ENCODE peak calls at places on chromosomes 16 and 17, in nine cellular contexts. F, L, Z, G, Q, M, J, U and W are unnamed samples.

GRCh38 chr17:1830288-1830687 is 483 bp downstream of the RPA1 start:
- DNase-seq in F (peak; percentile 14), Q (peak; percentile 45), M (no peak), J (no peak), G (peak; percentile 69), Z (peak; percentile 10), U (no peak), L (no peak), W (peak; percentile 17)

GRCh38 chr17:66002807-66003206 is 189.1 kb downstream of the CEP112 start:
- DNase-seq in F (no peak), M (no peak), U (no peak), G (no peak), Z (no peak), Q (no peak), L (no peak), J (no peak), W (no peak)

GRCh38 chr16:86626966-86627365 is 48.6 kb downstream of the FOXL1 start:
- DNase-seq in Z (no peak), J (no peak), G (no peak), L (no peak), F (no peak), Q (no peak), M (no peak), U (no peak), W (no peak)

GRCh38 chr17:39164675-39165143 is 1.3 kb downstream of the ARL5C start:
- DNase-seq in L (peak; percentile 56), M (peak; percentile 60), J (peak; percentile 96), G (peak; percentile 89), Z (peak; percentile 77), F (peak; percentile 65), U (no peak), Q (peak; percentile 99), W (peak; percentile 64)

GRCh38 chr16:71912483-71912882 is 17.2 kb downstream of the IST1 start:
- DNase-seq in F (no peak), Q (no peak), J (no peak), L (no peak), Z (no peak), M (no peak), G (no peak), U (no peak), W (no peak)

GRCh38 chr17:63440127-63440769 is 5.9 kb downstream of the CYB561 start:
- DNase-seq in M (no peak), F (no peak), U (no peak), L (no peak), Z (peak; percentile 42), J (peak; percentile 44), G (peak; percentile 70), Q (no peak), W (no peak)

GRCh38 chr17:73371285-73371684 is 59.5 kb upstream of the CDC42EP4 start:
- DNase-seq in G (no peak), U (no peak), L (no peak), M (no peak), F (no peak), Z (no peak), J (no peak), Q (no peak), W (no peak)

GRCh38 chr17:39928868-39929651 is 1.5 kb downstream of the LRRC3C start:
- DNase-seq in Z (no peak), F (no peak), J (no peak), L (no peak), M (no peak), G (no peak), Q (no peak), U (no peak), W (no peak)

GRCh38 chr16:29014561-29015029 is 29.7 kb downstream of the LAT start:
- DNase-seq in Q (no peak), Z (no peak), G (no peak), M (no peak), U (no peak), J (no peak), F (no peak), L (no peak), W (no peak)

GRCh38 chr16:61820398-61820797 is 215.8 kb downstream of the CDH8 start:
- DNase-seq in J (no peak), M (no peak), Q (no peak), L (no peak), F (no peak), U (no peak), G (no peak), Z (no peak), W (no peak)

GRCh38 chr17:20896153-20896649 is 146.6 kb downstream of the USP22 start:
- DNase-seq in Q (peak; percentile 33), J (peak; percentile 53), M (no peak), L (no peak), F (no peak), Z (peak; percentile 6), G (peak; percentile 66), U (no peak), W (peak; percentile 17)

GRCh38 chr16:71367243-71367976 is 8.9 kb downstream of the CALB2 start:
- DNase-seq in J (no peak), U (peak; percentile 70), L (no peak), Z (no peak), Q (peak; percentile 91), M (peak; percentile 7), G (peak; percentile 71), F (no peak), W (no peak)

GRCh38 chr17:44069974-44070454 is 521 bp upstream of the G6PC3 start:
- DNase-seq in F (no peak), U (no peak), Z (no peak), L (no peak), J (no peak), M (no peak), G (no peak), Q (peak; percentile 70), W (no peak)

GRCh38 chr16:10741844-10742243 is 1.8 kb upstream of the NUBP1 start:
- DNase-seq in M (no peak), G (peak; percentile 33), Z (no peak), L (no peak), F (no peak), Q (no peak), J (no peak), U (peak; percentile 51), W (no peak)

GRCh38 chr17:77253611-77254051 is 112.9 kb downstream of the SEC14L1 start:
- DNase-seq in G (no peak), L (no peak), F (no peak), Q (peak; percentile 44), U (no peak), J (no peak), Z (no peak), M (no peak), W (no peak)

GRCh38 chr16:57759131-57759530 is 23.6 kb downstream of the KATNB1 start:
- DNase-seq in L (no peak), F (no peak), Q (no peak), J (peak; percentile 46), U (no peak), M (no peak), G (no peak), Z (no peak), W (no peak)

GRCh38 chr17:78355701-78356100 is 4.2 kb downstream of the SOCS3 start:
- DNase-seq in Q (peak; percentile 42), U (no peak), J (no peak), Z (no peak), M (no peak), L (no peak), F (no peak), G (no peak), W (no peak)

GRCh38 chr16:22388101-22388644 is 13.8 kb upstream of the CDR2 start:
- DNase-seq in Q (no peak), J (no peak), F (no peak), L (no peak), U (no peak), Z (no peak), G (no peak), M (no peak), W (no peak)

GRCh38 chr16:2054543-2055245 is 6.9 kb downstream of the TSC2 start:
- DNase-seq in U (no peak), F (no peak), L (no peak), M (no peak), J (no peak), G (no peak), Q (no peak), Z (no peak), W (no peak)

GRCh38 chr16:87570938-87571867 is 31.1 kb upstream of the JPH3 start:
- DNase-seq in Q (peak; percentile 85), F (no peak), M (no peak), J (peak; percentile 80), L (no peak), U (peak; percentile 79), Z (no peak), G (no peak), W (no peak)

GRCh38 chr17:3920940-3921852 is 4.9 kb upstream of the P2RX1 start:
- DNase-seq in G (no peak), L (no peak), F (no peak), Q (no peak), J (peak; percentile 83), Z (no peak), M (no peak), U (peak; percentile 27), W (no peak)

GRCh38 chr17:29412780-29413565 is 22.8 kb downstream of the TAOK1 start:
- DNase-seq in U (no peak), M (no peak), J (no peak), Q (no peak), F (no peak), L (no peak), G (no peak), Z (no peak), W (no peak)

GRCh38 chr17:49895812-49896211 is 47.9 kb upstream of the TAC4 start:
- DNase-seq in G (no peak), Z (no peak), L (no peak), J (no peak), F (no peak), U (no peak), Q (no peak), M (no peak), W (no peak)